ENCODE peak calls at places on chromosome 1, in eight cellular contexts. K is lower lobe of right lung; C is ovary; T is CD4-positive, CD25-positive, alpha-beta regulatory T cell; D is mesenchymal stem cell; Q is HAP-1; U is Caco-2; B is body of pancreas. J is an unnamed sample.

GRCh38 chr1:93567255-93567918 is 114.2 kb downstream of the BCAR3 start:
- DNase-seq in B (no peak), U (peak; percentile 53), C (no peak), D (peak; percentile 96), T (no peak), K (no peak), Q (no peak), J (no peak)

GRCh38 chr1:93630168-93630567 is 51.5 kb downstream of the BCAR3 start:
- DNase-seq in C (no peak), D (no peak), U (no peak), B (no peak), K (no peak), Q (no peak), T (no peak), J (no peak)

GRCh38 chr1:145891143-145891542 is 5.5 kb upstream of the ANKRD35 start:
- DNase-seq in U (no peak), D (no peak), B (peak; percentile 19), T (no peak), Q (no peak), C (no peak), K (no peak), J (no peak)

GRCh38 chr1:209870151-209870831 is 42.5 kb downstream of the UTP25 start:
- DNase-seq in D (no peak), T (no peak), C (no peak), B (no peak), U (no peak), Q (no peak), K (no peak), J (no peak)

GRCh38 chr1:5685446-5686040 is 306.7 kb downstream of the NPHP4 start:
- DNase-seq in T (no peak), D (no peak), Q (no peak), B (no peak), U (no peak), K (no peak), C (no peak), J (no peak)

GRCh38 chr1:51574796-51575195 is 42.1 kb upstream of the OSBPL9 start:
- DNase-seq in U (no peak), B (no peak), C (no peak), T (no peak), K (no peak), D (no peak), Q (no peak), J (no peak)

GRCh38 chr1:184146202-184146601 is 94.7 kb downstream of the TSEN15 start:
- DNase-seq in D (no peak), U (no peak), Q (no peak), T (no peak), K (no peak), B (no peak), C (no peak), J (no peak)

GRCh38 chr1:18955116-18955441 is 1.4 kb downstream of the IFFO2 start:
- DNase-seq in B (no peak), Q (no peak), D (no peak), T (no peak), C (no peak), K (no peak), U (no peak), J (no peak)

GRCh38 chr1:12760256-12760795 is 13.2 kb upstream of the PRAMEF12 start:
- DNase-seq in C (no peak), U (no peak), D (no peak), B (no peak), K (no peak), Q (no peak), T (no peak), J (no peak)

DNA sequence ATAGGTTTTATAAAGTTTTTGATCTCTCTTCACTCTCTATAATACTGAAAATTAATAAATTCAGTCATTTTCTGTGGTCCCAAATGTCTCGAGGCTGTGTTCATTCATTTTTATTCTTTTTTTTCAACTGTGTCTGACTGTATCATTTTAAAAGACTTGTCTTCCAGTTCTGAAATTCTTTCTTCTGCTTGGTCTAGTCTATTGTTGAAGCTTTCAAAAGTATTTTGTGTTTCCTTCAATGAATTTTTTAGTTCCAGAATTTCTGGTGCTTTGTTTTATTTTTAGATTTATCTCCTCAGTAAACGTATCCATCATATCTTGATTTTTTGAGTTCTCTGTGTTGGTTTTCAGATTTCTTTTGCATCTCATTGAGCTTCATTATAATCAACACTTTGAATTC is 161.0 kb upstream of the CHRM3 start:
- DNase-seq in K (no peak), D (no peak), B (no peak), T (no peak), U (no peak), Q (no peak), C (no peak), J (no peak)
- H3K4me1 ChIP-seq in K (no peaks in the 10 kb centered on the region), D (no peaks in the 10 kb centered on the region), B (no peaks in the 10 kb centered on the region), T (no peaks in the 10 kb centered on the region), U (peaks cover 8% of the 10 kb centered on the region), Q (no peaks in the 10 kb centered on the region), C (no peaks in the 10 kb centered on the region), J (no peaks in the 10 kb centered on the region)

DNA sequence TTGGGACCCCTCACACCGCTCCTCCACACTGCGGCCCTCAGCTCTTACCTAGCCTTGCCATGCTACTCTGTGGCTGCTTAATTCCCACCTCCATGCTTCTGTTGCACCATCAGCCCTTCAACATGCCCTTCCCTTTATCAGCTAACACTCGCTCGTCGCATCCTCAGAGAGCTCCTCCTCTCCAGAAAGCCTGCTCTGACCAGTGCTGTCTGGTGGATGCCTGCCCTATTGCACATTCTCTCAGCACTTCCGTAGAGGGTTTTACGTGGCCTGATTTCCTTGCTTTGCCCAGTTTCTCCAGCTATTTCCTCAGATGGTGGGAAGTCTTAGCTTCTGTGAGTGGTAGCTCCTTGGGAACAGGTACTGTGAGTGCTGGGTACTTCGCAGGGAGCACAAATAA is 10.3 kb upstream of the LAD1 start:
- DNase-seq in Q (no peak), D (no peak), U (no peak), T (no peak), C (no peak), B (no peak), K (no peak), J (no peak)
- H3K4me1 ChIP-seq in Q (no peaks in the 10 kb centered on the region), D (peaks cover 41% of the 10 kb centered on the region), U (peaks cover 31% of the 10 kb centered on the region), T (no peaks in the 10 kb centered on the region), C (no peaks in the 10 kb centered on the region), B (peaks cover 35% of the 10 kb centered on the region), K (peaks cover 8% of the 10 kb centered on the region), J (no peaks in the 10 kb centered on the region)

GRCh38 chr1:234535208-234535607 is 56.2 kb upstream of the TARBP1 start:
- DNase-seq in Q (no peak), K (no peak), B (no peak), D (no peak), U (no peak), C (peak; percentile 18), T (no peak), J (no peak)
- H3K4me1 ChIP-seq in Q (peaks cover 4% of the 10 kb centered on the region), K (peaks cover 79% of the 10 kb centered on the region), B (peaks cover 92% of the 10 kb centered on the region), D (peaks cover 13% of the 10 kb centered on the region), U (peaks cover 54% of the 10 kb centered on the region), C (peaks cover 44% of the 10 kb centered on the region), T (no peaks in the 10 kb centered on the region), J (peaks cover 16% of the 10 kb centered on the region)

DNA sequence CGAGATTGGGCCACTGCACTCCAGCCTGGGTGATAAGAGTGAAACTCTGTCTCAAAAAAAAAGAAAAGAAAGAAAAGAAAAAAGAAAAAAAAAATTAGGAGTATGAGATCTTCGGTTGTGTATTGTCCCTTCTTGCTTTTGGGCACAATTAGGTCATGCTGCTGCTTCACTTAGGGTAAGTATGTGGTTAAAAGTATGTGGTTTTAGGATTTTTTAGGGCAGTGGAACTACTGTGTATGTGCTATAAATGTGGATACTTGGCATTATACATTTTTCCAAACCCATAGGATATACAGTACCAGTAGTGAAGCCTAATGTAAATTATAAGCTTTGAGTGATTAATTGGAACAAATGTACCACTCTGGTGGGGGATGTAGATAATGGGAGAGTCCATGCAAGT is 31.2 kb downstream of the VANGL2 start:
- DNase-seq in Q (no peak), B (no peak), T (no peak), C (no peak), K (no peak), D (no peak), U (no peak), J (no peak)
- H3K4me1 ChIP-seq in Q (no peaks in the 10 kb centered on the region), B (peaks cover 13% of the 10 kb centered on the region), T (peaks cover 54% of the 10 kb centered on the region), C (no peaks in the 10 kb centered on the region), K (peaks cover 32% of the 10 kb centered on the region), D (peaks cover 14% of the 10 kb centered on the region), U (no peaks in the 10 kb centered on the region), J (no peaks in the 10 kb centered on the region)

DNA sequence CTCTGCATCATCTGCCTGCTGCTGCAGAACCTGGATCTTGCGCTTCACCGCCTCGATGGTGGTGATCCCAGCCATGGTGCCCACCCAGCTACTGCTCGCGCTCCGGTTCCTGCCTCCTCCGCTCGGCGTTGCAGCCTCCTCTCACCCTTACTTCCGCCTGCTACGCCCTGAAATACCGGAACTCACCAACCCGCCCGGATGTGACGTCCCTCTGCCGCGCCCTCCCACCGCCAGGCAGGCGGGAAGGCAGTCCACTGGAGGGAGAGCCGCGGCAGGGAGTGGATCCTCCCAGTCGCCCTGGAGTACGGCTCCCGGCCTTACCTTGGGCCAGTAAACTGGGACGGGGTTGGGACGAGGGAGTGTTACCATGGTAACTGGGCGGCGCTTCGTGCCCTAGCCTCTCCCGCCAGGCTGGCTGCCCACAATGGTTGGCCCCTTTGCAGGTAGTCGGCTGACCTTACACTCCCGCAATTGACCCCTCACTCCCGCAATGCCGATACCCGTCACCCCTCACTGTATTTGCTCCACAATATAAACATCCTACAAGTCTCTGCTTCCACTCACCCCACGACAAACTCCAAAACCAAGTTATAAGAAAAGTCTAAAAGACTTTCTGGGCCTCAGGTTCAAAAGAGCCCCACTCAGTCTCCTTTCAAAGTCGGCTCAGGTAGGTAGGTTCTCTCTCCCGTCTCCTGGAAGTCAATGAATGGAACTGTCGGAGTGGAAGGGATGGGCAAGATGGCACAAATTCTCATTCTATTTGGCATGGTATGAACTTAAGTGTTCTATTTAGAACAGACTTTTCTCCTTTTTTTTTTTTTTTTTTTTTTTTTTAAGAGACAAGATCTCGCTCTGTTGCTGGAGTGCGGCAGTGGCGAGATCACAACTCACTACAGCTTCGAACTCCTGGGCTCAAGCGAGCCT is 8.6 kb downstream of the TPM3 start:
- DNase-seq in C (peak; percentile 96), T (peak; percentile 96), U (peak; percentile 99), D (peak; percentile 96), K (peak; percentile 97), Q (peak; percentile 98), B (peak; percentile 99), J (peak; percentile 95)
- H3K4me1 ChIP-seq in C (peaks cover 16% of the 10 kb centered on the region), T (peaks cover 50% of the 10 kb centered on the region), U (peaks cover 58% of the 10 kb centered on the region), D (peaks cover 14% of the 10 kb centered on the region), K (peaks cover 41% of the 10 kb centered on the region), Q (peaks cover 60% of the 10 kb centered on the region), B (peaks cover 78% of the 10 kb centered on the region), J (peaks cover 39% of the 10 kb centered on the region)

GRCh38 chr1:114587203-114587991 is 6.0 kb upstream of the BCAS2 start:
- DNase-seq in C (no peak), D (no peak), B (no peak), U (no peak), Q (no peak), K (no peak), T (no peak), J (no peak)

GRCh38 chr1:114586513-114587047 is 5.2 kb upstream of the BCAS2 start:
- DNase-seq in T (no peak), Q (no peak), B (no peak), C (no peak), D (no peak), K (no peak), U (no peak), J (no peak)

GRCh38 chr1:114585221-114585620 is 3.8 kb upstream of the BCAS2 start:
- DNase-seq in K (no peak), B (no peak), T (no peak), Q (no peak), C (no peak), D (no peak), U (no peak), J (no peak)

GRCh38 chr1:114581335-114582287 is at the start of gene BCAS2:
- DNase-seq in T (peak; percentile 99), D (peak; percentile 98), B (peak; percentile 98), U (peak; percentile 94), C (peak; percentile 98), Q (peak; percentile 95), K (peak; percentile 97), J (peak; percentile 98)
- H3K4me1 ChIP-seq in T (peaks cover 18% of the 10 kb centered on the region), D (peaks cover 5% of the 10 kb centered on the region), B (peaks cover 29% of the 10 kb centered on the region), U (peaks cover 3% of the 10 kb centered on the region), C (peaks cover 5% of the 10 kb centered on the region), Q (peaks cover 10% of the 10 kb centered on the region), K (peaks cover 29% of the 10 kb centered on the region), J (no peaks in the 10 kb centered on the region)